ENCODE peak calls at places on chromosomes 12 and 14, in five cellular contexts. V, U, S, I and D are unnamed samples.

GRCh38 chr12:15227004-15227679 is 5.9 kb upstream of the RERG start:
- DNase-seq in V (peak; percentile 42), U (peak; percentile 42), S (peak; percentile 46), I (peak; percentile 77), D (peak; percentile 20)

GRCh38 chr14:93200553-93200952 is 6.3 kb downstream of the GON7 start:
- DNase-seq in V (no peak), U (no peak), S (no peak), I (no peak), D (no peak)

GRCh38 chr14:36208690-36209278 is 32.3 kb upstream of the PTCSC3 start:
- DNase-seq in V (no peak), U (no peak), S (no peak), I (no peak), D (no peak)

GRCh38 chr14:91254456-91254855 is 10.0 kb upstream of the GPR68 start:
- DNase-seq in V (no peak), U (no peak), S (no peak), I (no peak), D (no peak)

GRCh38 chr12:116492703-116493324 is 66.4 kb upstream of the MAP1LC3B2 start:
- DNase-seq in V (peak; percentile 67), U (peak; percentile 72), S (no peak), I (no peak), D (no peak)

GRCh38 chr14:58978336-58978735 is 210.1 kb upstream of the DAAM1 start:
- DNase-seq in V (no peak), U (peak; percentile 19), S (no peak), I (peak; percentile 82), D (no peak)

GRCh38 chr12:79676579-79676978 is 14.2 kb downstream of the PAWR start:
- DNase-seq in V (no peak), U (no peak), S (no peak), I (no peak), D (no peak)

GRCh38 chr12:116067892-116068291 is 209.6 kb downstream of the MED13L start:
- DNase-seq in V (no peak), U (no peak), S (no peak), I (no peak), D (peak; percentile 37)

GRCh38 chr12:68264864-68265256 is 11.5 kb upstream of the IL22 start:
- DNase-seq in V (peak; percentile 90), U (peak; percentile 74), S (no peak), I (no peak), D (no peak)